ENCODE peak calls at places on chromosome 3, in nine cellular contexts. One of them, this sample, is unnamed.

GRCh38 chr3:33385423-33385822 is 54.8 kb downstream of the UBP1 start:
- DNase-seq in A549: peak
- DNase-seq in H54: no peak
- DNase-seq in lower leg skin: no peak
- DNase-seq in K562: peak
- DNase-seq in transverse colon: no peak
- DNase-seq in testis: no peak
- DNase-seq in heart left ventricle: no peak
- DNase-seq in upper lobe of left lung: no peak
- DNase-seq in this sample: peak

GRCh38 chr3:107370902-107371301 is 6.3 kb upstream of the CCDC54 start:
- DNase-seq in H54: no peak
- DNase-seq in transverse colon: no peak
- DNase-seq in lower leg skin: no peak
- DNase-seq in A549: no peak
- DNase-seq in upper lobe of left lung: no peak
- DNase-seq in heart left ventricle: no peak
- DNase-seq in K562: no peak
- DNase-seq in testis: no peak
- DNase-seq in this sample: no peak

GRCh38 chr3:192237992-192238608 is 489.2 kb downstream of the FGF12 start:
- DNase-seq in upper lobe of left lung: no peak
- DNase-seq in testis: no peak
- DNase-seq in transverse colon: no peak
- DNase-seq in K562: no peak
- DNase-seq in A549: no peak
- DNase-seq in lower leg skin: no peak
- DNase-seq in H54: no peak
- DNase-seq in heart left ventricle: no peak
- DNase-seq in this sample: no peak

GRCh38 chr3:38566215-38566528 is 70.0 kb downstream of the EXOG start:
- DNase-seq in heart left ventricle: peak
- DNase-seq in upper lobe of left lung: peak
- DNase-seq in H54: no peak
- DNase-seq in K562: no peak
- DNase-seq in testis: no peak
- DNase-seq in transverse colon: no peak
- DNase-seq in lower leg skin: no peak
- DNase-seq in A549: no peak
- DNase-seq in this sample: no peak

GRCh38 chr3:134357914-134358811 is 16.1 kb downstream of the AMOTL2 start:
- DNase-seq in A549: peak
- DNase-seq in K562: peak
- DNase-seq in H54: peak
- DNase-seq in testis: peak
- DNase-seq in transverse colon: no peak
- DNase-seq in lower leg skin: no peak
- DNase-seq in heart left ventricle: no peak
- DNase-seq in upper lobe of left lung: no peak
- DNase-seq in this sample: peak

GRCh38 chr3:107013606-107014005 is 363.6 kb upstream of the CCDC54 start:
- DNase-seq in transverse colon: no peak
- DNase-seq in upper lobe of left lung: no peak
- DNase-seq in lower leg skin: no peak
- DNase-seq in H54: no peak
- DNase-seq in testis: no peak
- DNase-seq in A549: no peak
- DNase-seq in heart left ventricle: no peak
- DNase-seq in K562: no peak
- DNase-seq in this sample: no peak

GRCh38 chr3:53680026-53680425 is 166.2 kb downstream of the CHDH start:
- DNase-seq in transverse colon: no peak
- DNase-seq in testis: peak
- DNase-seq in upper lobe of left lung: no peak
- DNase-seq in K562: no peak
- DNase-seq in A549: no peak
- DNase-seq in heart left ventricle: no peak
- DNase-seq in H54: no peak
- DNase-seq in lower leg skin: no peak
- DNase-seq in this sample: no peak

GRCh38 chr3:43497905-43498365 is 123.9 kb downstream of the ANO10 start:
- DNase-seq in transverse colon: no peak
- DNase-seq in H54: no peak
- DNase-seq in heart left ventricle: no peak
- DNase-seq in lower leg skin: no peak
- DNase-seq in upper lobe of left lung: no peak
- DNase-seq in K562: no peak
- DNase-seq in A549: no peak
- DNase-seq in testis: no peak
- DNase-seq in this sample: no peak

GRCh38 chr3:66456711-66457173 is 44.1 kb downstream of the LRIG1 start:
- DNase-seq in A549: no peak
- DNase-seq in heart left ventricle: peak
- DNase-seq in testis: no peak
- DNase-seq in lower leg skin: no peak
- DNase-seq in transverse colon: no peak
- DNase-seq in upper lobe of left lung: peak
- DNase-seq in K562: no peak
- DNase-seq in H54: no peak
- DNase-seq in this sample: no peak

GRCh38 chr3:70832811-70833509 is 520.5 kb upstream of the MDFIC2 start:
- DNase-seq in heart left ventricle: no peak
- DNase-seq in testis: no peak
- DNase-seq in H54: no peak
- DNase-seq in A549: no peak
- DNase-seq in lower leg skin: no peak
- DNase-seq in transverse colon: no peak
- DNase-seq in upper lobe of left lung: no peak
- DNase-seq in K562: no peak
- DNase-seq in this sample: no peak

GRCh38 chr3:156290917-156291268 is 170.5 kb downstream of the KCNAB1 start:
- DNase-seq in testis: no peak
- DNase-seq in H54: no peak
- DNase-seq in upper lobe of left lung: no peak
- DNase-seq in K562: no peak
- DNase-seq in heart left ventricle: no peak
- DNase-seq in transverse colon: no peak
- DNase-seq in lower leg skin: no peak
- DNase-seq in A549: no peak
- DNase-seq in this sample: no peak

GRCh38 chr3:13305623-13306022 is 114.5 kb downstream of the NUP210 start:
- DNase-seq in K562: no peak
- DNase-seq in upper lobe of left lung: no peak
- DNase-seq in heart left ventricle: no peak
- DNase-seq in H54: no peak
- DNase-seq in lower leg skin: no peak
- DNase-seq in testis: no peak
- DNase-seq in A549: no peak
- DNase-seq in transverse colon: no peak
- DNase-seq in this sample: no peak

GRCh38 chr3:19103510-19103909 is 44.8 kb upstream of the KCNH8 start:
- DNase-seq in testis: no peak
- DNase-seq in K562: no peak
- DNase-seq in H54: no peak
- DNase-seq in lower leg skin: no peak
- DNase-seq in upper lobe of left lung: no peak
- DNase-seq in heart left ventricle: no peak
- DNase-seq in transverse colon: no peak
- DNase-seq in A549: no peak
- DNase-seq in this sample: no peak

GRCh38 chr3:140050977-140051957 is 116.3 kb downstream of the CLSTN2 start:
- DNase-seq in testis: peak
- DNase-seq in A549: no peak
- DNase-seq in H54: no peak
- DNase-seq in heart left ventricle: no peak
- DNase-seq in lower leg skin: no peak
- DNase-seq in upper lobe of left lung: peak
- DNase-seq in K562: peak
- DNase-seq in transverse colon: no peak
- DNase-seq in this sample: peak

GRCh38 chr3:59809750-59810444 is 760.1 kb upstream of the CFAP20DC start:
- DNase-seq in transverse colon: no peak
- DNase-seq in upper lobe of left lung: no peak
- DNase-seq in lower leg skin: no peak
- DNase-seq in heart left ventricle: no peak
- DNase-seq in testis: peak
- DNase-seq in H54: no peak
- DNase-seq in A549: peak
- DNase-seq in K562: no peak
- DNase-seq in this sample: no peak

GRCh38 chr3:50272911-50273688 is 4.2 kb downstream of the SEMA3B start:
- DNase-seq in transverse colon: peak
- DNase-seq in heart left ventricle: peak
- DNase-seq in testis: peak
- DNase-seq in upper lobe of left lung: peak
- DNase-seq in K562: peak
- DNase-seq in A549: peak
- DNase-seq in lower leg skin: peak
- DNase-seq in H54: peak
- DNase-seq in this sample: peak

GRCh38 chr3:155739154-155739553 is 5.7 kb downstream of the PLCH1 start:
- DNase-seq in K562: no peak
- DNase-seq in heart left ventricle: no peak
- DNase-seq in H54: no peak
- DNase-seq in lower leg skin: no peak
- DNase-seq in upper lobe of left lung: no peak
- DNase-seq in testis: no peak
- DNase-seq in transverse colon: no peak
- DNase-seq in A549: peak
- DNase-seq in this sample: no peak

GRCh38 chr3:8341853-8342252 is 159.8 kb upstream of the LMCD1 start:
- DNase-seq in H54: no peak
- DNase-seq in transverse colon: no peak
- DNase-seq in K562: no peak
- DNase-seq in A549: no peak
- DNase-seq in upper lobe of left lung: no peak
- DNase-seq in lower leg skin: no peak
- DNase-seq in testis: no peak
- DNase-seq in heart left ventricle: no peak
- DNase-seq in this sample: no peak

DNA sequence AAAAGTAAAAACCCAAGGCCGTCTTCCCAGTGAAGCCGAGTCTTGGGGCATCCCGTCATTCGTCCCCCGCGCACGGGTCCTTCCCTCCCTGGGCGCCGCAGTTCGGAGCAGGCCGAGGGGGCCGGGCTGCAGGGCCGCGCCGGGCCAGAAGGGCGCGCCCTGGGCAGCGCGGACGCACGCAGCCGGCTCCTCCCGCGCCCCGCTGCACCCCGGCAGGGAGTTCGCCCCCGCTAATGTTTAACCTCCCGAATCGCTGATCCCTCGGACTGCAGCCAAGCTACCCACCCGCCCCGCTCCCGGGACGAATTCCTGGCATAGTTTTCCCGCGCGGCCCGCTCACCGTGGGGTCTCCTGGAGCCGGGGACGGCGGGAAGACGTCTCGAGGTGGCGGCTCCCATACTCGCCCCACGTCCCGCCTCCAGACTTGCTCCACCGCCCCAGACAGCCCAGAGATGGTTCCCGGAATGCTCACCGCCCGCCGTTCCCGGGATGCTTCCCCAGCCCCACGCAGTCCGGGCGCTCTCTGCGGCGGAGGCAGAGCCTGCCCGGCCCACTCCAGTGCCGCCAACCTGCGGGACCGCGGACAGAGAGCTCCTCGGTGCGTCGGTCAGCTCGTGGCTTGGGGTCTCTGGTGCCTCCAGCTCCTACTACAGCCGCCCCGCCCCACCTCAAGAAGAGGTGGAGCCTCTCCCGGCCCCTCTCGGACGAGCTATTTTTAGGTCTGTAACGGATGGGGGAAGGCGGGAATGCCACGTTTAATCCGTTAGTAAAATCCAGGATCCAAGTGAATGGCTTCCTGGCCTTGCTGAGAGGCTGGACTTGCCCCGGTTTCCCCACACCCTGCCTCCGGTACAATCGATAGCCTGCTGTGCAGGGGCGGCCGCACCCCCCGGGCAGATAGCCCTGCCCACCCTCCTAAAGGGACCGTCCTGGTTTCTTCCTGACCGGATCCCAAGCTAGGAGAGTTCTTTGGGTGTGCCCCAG is at the start of gene DZIP1L:
- DNase-seq in transverse colon: peak
- DNase-seq in K562: peak
- DNase-seq in testis: peak
- DNase-seq in A549: peak
- DNase-seq in upper lobe of left lung: peak
- DNase-seq in lower leg skin: peak
- DNase-seq in H54: peak
- DNase-seq in heart left ventricle: peak
- DNase-seq in this sample: peak
- TF ChIP-seq POLR2A in transverse colon: no peak
- TF ChIP-seq POLR2A in K562: no peak
- TF ChIP-seq POLR2A in testis: no peak
- TF ChIP-seq POLR2A in A549: peak
- TF ChIP-seq POLR2A in upper lobe of left lung: no peak
- TF ChIP-seq POLR2A in lower leg skin: no peak
- TF ChIP-seq POLR2A in H54: peak
- TF ChIP-seq POLR2A in heart left ventricle: no peak
- TF ChIP-seq POLR2A in this sample: no peak

GRCh38 chr3:129399145-129399894 is 29.1 kb downstream of the EFCAB12 start:
- DNase-seq in transverse colon: peak
- DNase-seq in upper lobe of left lung: no peak
- DNase-seq in lower leg skin: peak
- DNase-seq in K562: peak
- DNase-seq in heart left ventricle: peak
- DNase-seq in H54: peak
- DNase-seq in testis: peak
- DNase-seq in A549: peak
- DNase-seq in this sample: peak
- TF ChIP-seq POLR2A in transverse colon: no peak
- TF ChIP-seq POLR2A in upper lobe of left lung: no peak
- TF ChIP-seq POLR2A in lower leg skin: no peak
- TF ChIP-seq POLR2A in K562: no peak
- TF ChIP-seq POLR2A in heart left ventricle: no peak
- TF ChIP-seq POLR2A in H54: no peak
- TF ChIP-seq POLR2A in testis: no peak
- TF ChIP-seq POLR2A in A549: no peak
- TF ChIP-seq POLR2A in this sample: no peak

DNA sequence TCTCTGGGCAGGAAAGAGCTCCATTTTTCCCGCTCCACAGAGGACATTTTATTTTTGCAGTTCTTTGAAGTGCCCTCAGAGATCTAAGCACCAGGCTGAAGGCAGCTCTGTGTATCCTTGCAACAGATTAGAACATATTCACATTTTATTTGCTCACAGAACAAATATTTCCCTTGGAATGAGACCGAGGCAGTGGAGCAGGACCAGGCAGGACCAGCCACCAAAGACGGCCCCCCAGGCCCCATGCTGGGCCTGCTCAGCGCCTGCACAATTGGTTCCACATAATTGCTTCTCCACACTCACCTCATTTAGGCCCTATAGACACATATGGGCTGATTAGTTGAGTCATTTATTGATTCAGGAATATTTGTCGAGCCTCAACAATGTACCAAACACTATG is 15.7 kb upstream of the ETV5 start:
- DNase-seq in H54: no peak
- DNase-seq in heart left ventricle: no peak
- DNase-seq in lower leg skin: no peak
- DNase-seq in transverse colon: no peak
- DNase-seq in A549: no peak
- DNase-seq in K562: no peak
- DNase-seq in testis: no peak
- DNase-seq in upper lobe of left lung: no peak
- DNase-seq in this sample: no peak
- TF ChIP-seq POLR2A in H54: no peak
- TF ChIP-seq POLR2A in heart left ventricle: no peak
- TF ChIP-seq POLR2A in lower leg skin: no peak
- TF ChIP-seq POLR2A in transverse colon: no peak
- TF ChIP-seq POLR2A in A549: no peak
- TF ChIP-seq POLR2A in K562: no peak
- TF ChIP-seq POLR2A in testis: no peak
- TF ChIP-seq POLR2A in upper lobe of left lung: no peak
- TF ChIP-seq POLR2A in this sample: no peak

GRCh38 chr3:194134757-194135515 is 1.0 kb upstream of the HES1 start:
- DNase-seq in heart left ventricle: peak
- DNase-seq in upper lobe of left lung: peak
- DNase-seq in testis: peak
- DNase-seq in transverse colon: peak
- DNase-seq in H54: peak
- DNase-seq in K562: peak
- DNase-seq in A549: peak
- DNase-seq in lower leg skin: peak
- DNase-seq in this sample: peak
- TF ChIP-seq POLR2A in heart left ventricle: no peak
- TF ChIP-seq POLR2A in upper lobe of left lung: no peak
- TF ChIP-seq POLR2A in testis: no peak
- TF ChIP-seq POLR2A in transverse colon: peak
- TF ChIP-seq POLR2A in H54: no peak
- TF ChIP-seq POLR2A in K562: peak
- TF ChIP-seq POLR2A in A549: no peak
- TF ChIP-seq POLR2A in lower leg skin: no peak
- TF ChIP-seq POLR2A in this sample: no peak

This sample was measured in erythroblast.